ENCODE peak calls at places on chromosome 2, in ten cellular contexts. P, Y, J, O, L, T, S, Z, X and C are unnamed samples.

GRCh38 chr2:120630031-120630701 is 105.5 kb upstream of the GLI2 start:
- DNase-seq in Y (no peak), O (no peak), L (no peak), T (peak), Z (no peak), J (peak), S (no peak), P (no peak), X (no peak), C (no peak)

GRCh38 chr2:16821696-16822095 is 156.1 kb upstream of the CYRIA start:
- DNase-seq in X (no peak), L (no peak), Z (no peak), P (no peak), S (no peak), J (no peak), O (no peak), Y (no peak), T (no peak), C (no peak)

GRCh38 chr2:155645771-155646170 is 686.8 kb downstream of the NR4A2 start:
- DNase-seq in X (no peak), Y (no peak), J (no peak), P (no peak), Z (no peak), T (no peak), S (no peak), O (no peak), L (no peak), C (no peak)

GRCh38 chr2:111168528-111168929 is 47.8 kb downstream of the BCL2L11 start:
- DNase-seq in T (no peak), P (no peak), X (peak), S (peak), O (peak), Z (peak), J (no peak), Y (peak), L (peak), C (no peak)

GRCh38 chr2:42844901-42845685 is 52.7 kb upstream of the HAAO start:
- DNase-seq in S (no peak), O (no peak), J (no peak), Z (no peak), P (peak), L (no peak), X (peak), T (peak), Y (no peak), C (no peak)

GRCh38 chr2:14363976-14364375 is 268.5 kb upstream of the LRATD1 start:
- DNase-seq in S (no peak), O (no peak), X (no peak), L (no peak), Y (no peak), J (no peak), T (no peak), Z (no peak), P (no peak), C (no peak)

GRCh38 chr2:71513721-71514120 is 60.4 kb downstream of the DYSF start:
- DNase-seq in J (no peak), O (no peak), Z (no peak), P (no peak), X (no peak), Y (no peak), T (no peak), S (no peak), L (no peak), C (no peak)

GRCh38 chr2:160141944-160142343 is 58.1 kb downstream of the ITGB6 start:
- DNase-seq in P (no peak), T (no peak), Z (no peak), J (no peak), Y (no peak), O (no peak), L (no peak), X (no peak), S (no peak), C (no peak)

GRCh38 chr2:200615247-200615646 is 29.4 kb downstream of the AOX1 start:
- DNase-seq in S (peak), J (no peak), T (no peak), O (no peak), P (no peak), Y (peak), L (no peak), X (no peak), Z (no peak), C (no peak)

GRCh38 chr2:18987592-18988073 is 370.8 kb downstream of the OSR1 start:
- DNase-seq in X (peak), Y (peak), S (peak), P (peak), J (peak), T (peak), L (no peak), Z (peak), O (peak), C (no peak)

GRCh38 chr2:118974103-118974911 is 32.3 kb downstream of the MARCO start:
- DNase-seq in P (no peak), J (no peak), L (no peak), X (no peak), S (peak), Z (no peak), O (no peak), T (no peak), Y (peak), C (no peak)

GRCh38 chr2:96143231-96143847 is 1.9 kb downstream of the DUSP2 start:
- DNase-seq in Y (no peak), O (no peak), X (peak), J (no peak), S (no peak), Z (no peak), L (no peak), P (no peak), T (peak), C (no peak)

GRCh38 chr2:96144481-96145027 is 686 bp downstream of the DUSP2 start:
- DNase-seq in O (no peak), S (no peak), Z (no peak), X (no peak), Y (no peak), J (no peak), T (peak), P (no peak), L (no peak), C (no peak)

GRCh38 chr2:96140941-96141623 is 2.8 kb upstream of the ASTL start:
- DNase-seq in Z (no peak), L (no peak), X (no peak), Y (no peak), S (no peak), T (no peak), O (no peak), P (no peak), J (no peak), C (no peak)

GRCh38 chr2:96143848-96144480 is 1.3 kb downstream of the DUSP2 start:
- DNase-seq in O (no peak), J (no peak), P (no peak), L (no peak), X (peak), Z (peak), T (peak), Y (peak), S (no peak), C (no peak)

GRCh38 chr2:96142217-96143113 is 2.8 kb downstream of the DUSP2 start:
- DNase-seq in S (no peak), X (peak), Z (no peak), T (peak), L (no peak), Y (no peak), J (no peak), O (peak), P (no peak), C (no peak)
- TF ChIP-seq POLR2A in S (no peak), X (no peak), Z (no peak), T (no peak), L (no peak), Y (no peak), J (no peak), O (no peak), P (no peak), C (peak)

GRCh38 chr2:218003994-218004419 is 1.2 kb upstream of the TNS1 start:
- DNase-seq in T (peak), O (no peak), J (no peak), P (peak), S (peak), X (peak), L (no peak), Y (peak), Z (peak), C (no peak)
- TF ChIP-seq POLR2A in T (no peak), O (no peak), J (no peak), P (no peak), S (peak), X (no peak), L (no peak), Y (no peak), Z (no peak), C (no peak)

DNA sequence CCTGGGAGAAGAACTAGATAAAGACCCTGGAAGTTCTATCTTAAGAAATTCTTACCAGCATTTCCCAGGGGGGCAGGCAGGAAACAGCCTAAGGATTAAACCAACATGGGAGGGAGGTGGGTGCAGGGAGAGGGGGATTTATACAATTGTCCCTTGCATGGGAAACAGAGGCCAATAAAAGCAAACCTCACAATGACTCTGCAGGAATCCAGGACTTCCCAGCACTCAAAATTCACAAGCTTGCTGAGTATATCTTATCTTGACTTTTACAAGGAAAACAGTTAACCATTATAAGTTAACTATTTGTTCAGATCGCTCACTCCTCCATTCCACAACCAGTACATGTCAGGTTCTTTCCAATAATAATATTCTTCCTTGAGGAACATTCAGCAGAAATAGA is 241.3 kb downstream of the MREG start:
- DNase-seq in P (no peak), J (no peak), Z (no peak), X (no peak), O (peak), S (no peak), Y (peak), T (no peak), L (no peak), C (no peak)
- TF ChIP-seq POLR2A in P (no peak), J (no peak), Z (no peak), X (no peak), O (no peak), S (no peak), Y (no peak), T (no peak), L (no peak), C (no peak)

GRCh38 chr2:175926272-175926671 is 75.8 kb downstream of the LNPK start:
- DNase-seq in O (no peak), S (no peak), Z (no peak), P (no peak), J (no peak), X (no peak), Y (no peak), T (no peak), L (no peak), C (no peak)

GRCh38 chr2:175932675-175933074 is 69.4 kb downstream of the LNPK start:
- DNase-seq in J (no peak), S (no peak), Z (no peak), P (no peak), T (no peak), O (no peak), Y (no peak), L (no peak), X (no peak), C (no peak)

GRCh38 chr2:175930504-175930903 is 71.6 kb downstream of the LNPK start:
- DNase-seq in O (peak), T (no peak), Z (no peak), J (no peak), L (no peak), S (no peak), P (no peak), X (no peak), Y (no peak), C (no peak)

GRCh38 chr2:175931751-175932295 is 70.2 kb downstream of the LNPK start:
- DNase-seq in P (no peak), L (no peak), Y (no peak), J (no peak), O (no peak), T (no peak), X (no peak), S (no peak), Z (no peak), C (no peak)

DNA sequence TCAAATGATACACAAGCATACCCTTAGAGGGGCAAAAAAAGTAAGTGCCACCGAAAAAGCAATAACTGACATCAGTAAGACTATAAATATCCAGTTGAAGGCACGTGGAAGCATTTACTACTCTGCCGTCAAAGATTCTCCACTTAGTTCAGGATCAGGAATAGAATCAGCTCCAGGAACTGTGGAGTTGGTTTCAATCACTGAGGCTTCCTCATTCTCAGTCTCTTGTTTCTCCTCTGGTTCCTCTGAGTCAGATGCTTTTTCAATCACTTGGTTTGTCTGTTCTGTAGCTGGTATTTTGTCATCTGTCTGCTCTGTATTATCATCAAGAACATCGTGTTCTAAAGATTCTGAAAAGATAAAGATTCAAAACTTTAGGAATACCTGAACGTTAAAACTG is 72.2 kb downstream of the LNPK start:
- DNase-seq in X (no peak), Y (no peak), T (no peak), J (no peak), S (no peak), P (no peak), Z (no peak), O (no peak), L (no peak), C (no peak)
- TF ChIP-seq POLR2A in X (no peak), Y (no peak), T (no peak), J (no peak), S (no peak), P (no peak), Z (no peak), O (no peak), L (no peak), C (no peak)